ENCODE peak calls at places on chromosomes 16 and 17, in seven cellular contexts. H, X, S, D, P, A and T are unnamed samples.

GRCh38 chr17:13931752-13932477 is 137.4 kb upstream of the COX10 start:
- DNase-seq in P (peak), D (no peak), S (no peak), X (no peak), A (no peak), H (no peak), T (no peak)

GRCh38 chr17:37273419-37274051 is 102.2 kb upstream of the C17orf78 start:
- DNase-seq in X (no peak), P (no peak), H (peak), D (no peak), S (no peak), A (no peak), T (no peak)

GRCh38 chr16:3099732-3100499 is 822 bp upstream of the ZSCAN10 start:
- DNase-seq in P (peak), H (peak), X (no peak), D (peak), A (peak), S (peak), T (peak)

GRCh38 chr17:30956764-30957374 is 14.0 kb upstream of the RNF135 start:
- DNase-seq in P (no peak), A (no peak), H (peak), X (no peak), S (no peak), D (no peak), T (no peak)

GRCh38 chr17:1871743-1872142 is 41.9 kb downstream of the RPA1 start:
- DNase-seq in H (no peak), X (no peak), D (no peak), A (peak), P (no peak), S (no peak), T (peak)

GRCh38 chr17:27569257-27569722 is 61.7 kb upstream of the LGALS9 start:
- DNase-seq in A (no peak), H (peak), S (no peak), D (no peak), X (peak), P (peak), T (peak)

GRCh38 chr17:63514477-63514876 is 8.7 kb upstream of the KCNH6 start:
- DNase-seq in D (no peak), P (no peak), X (no peak), S (no peak), H (no peak), A (no peak), T (no peak)

GRCh38 chr17:44840936-44841335 is 6.7 kb upstream of the HIGD1B start:
- DNase-seq in A (no peak), X (no peak), P (no peak), S (no peak), H (no peak), D (no peak), T (no peak)

GRCh38 chr16:22297871-22298733 is 893 bp downstream of the POLR3E start:
- DNase-seq in X (peak), D (peak), S (peak), P (peak), A (peak), H (peak), T (peak)

GRCh38 chr16:71555230-71555891 is 21.5 kb downstream of the TAT start:
- DNase-seq in S (no peak), P (no peak), A (no peak), X (no peak), H (no peak), D (no peak), T (no peak)

GRCh38 chr16:79997257-79997656 is 396.7 kb upstream of the MAF start:
- DNase-seq in P (peak), A (no peak), H (peak), S (no peak), D (no peak), X (no peak), T (no peak)

GRCh38 chr16:4744758-4745569 is 10.6 kb downstream of the DNAAF8 start:
- DNase-seq in P (no peak), X (no peak), A (no peak), D (peak), S (no peak), H (peak), T (no peak)

GRCh38 chr16:24203675-24204074 is 52.5 kb upstream of the CACNG3 start:
- DNase-seq in S (no peak), D (no peak), X (no peak), A (no peak), H (no peak), P (no peak), T (no peak)

GRCh38 chr17:3935825-3936355 is 19.6 kb upstream of the P2RX1 start:
- DNase-seq in A (no peak), P (no peak), H (no peak), S (no peak), X (no peak), D (no peak), T (no peak)

GRCh38 chr17:42980766-42981397 is 517 bp downstream of the RUNDC1 start:
- DNase-seq in A (peak), X (peak), D (peak), P (peak), H (peak), S (peak), T (peak)

GRCh38 chr16:31477220-31478216 is 5.4 kb upstream of the SLC5A2 start:
- DNase-seq in D (no peak), P (no peak), X (no peak), A (no peak), S (peak), H (peak), T (peak)

GRCh38 chr17:76155988-76156661 is 15.1 kb upstream of the FOXJ1 start:
- DNase-seq in H (no peak), S (no peak), X (no peak), D (peak), A (no peak), P (no peak), T (no peak)

GRCh38 chr16:75997606-75998005 is 271.3 kb upstream of the CPHXL start:
- DNase-seq in X (no peak), S (no peak), D (no peak), P (no peak), H (no peak), A (no peak), T (no peak)

GRCh38 chr16:19098173-19098572 is 15.6 kb upstream of the ITPRIPL2 start:
- DNase-seq in A (no peak), P (no peak), D (no peak), S (no peak), X (no peak), H (no peak), T (no peak)

GRCh38 chr16:87830673-87831420 is 38.5 kb downstream of the SLC7A5 start:
- DNase-seq in H (no peak), S (no peak), P (no peak), A (no peak), X (no peak), D (no peak), T (no peak)

GRCh38 chr16:80100186-80100585 is 440.6 kb upstream of the DYNLRB2 start:
- DNase-seq in H (no peak), S (no peak), P (no peak), D (no peak), A (no peak), X (no peak), T (no peak)

GRCh38 chr17:44269795-44270320 is 1.9 kb upstream of the SLC4A1 start:
- DNase-seq in H (peak), D (no peak), S (no peak), P (no peak), X (no peak), A (no peak), T (no peak)

GRCh38 chr17:34712481-34713195 is 133.3 kb downstream of the TMEM132E start:
- DNase-seq in D (no peak), S (no peak), A (no peak), P (no peak), X (no peak), H (no peak), T (no peak)

GRCh38 chr17:4500188-4500565 is 1.5 kb downstream of the SPNS2 start:
- DNase-seq in A (no peak), X (no peak), P (no peak), S (no peak), H (no peak), D (no peak), T (no peak)

GRCh38 chr16:48287239-48287638 is 39.9 kb upstream of the ABCC11 start:
- DNase-seq in P (no peak), D (no peak), S (no peak), X (no peak), A (no peak), H (no peak), T (no peak)

GRCh38 chr16:27640277-27640600 is 90.3 kb downstream of the KATNIP start:
- DNase-seq in X (no peak), A (no peak), P (no peak), D (no peak), S (no peak), H (peak), T (no peak)

GRCh38 chr17:46979023-46979870 is at the start of gene RPRML:
- DNase-seq in S (peak), D (peak), X (no peak), P (peak), H (peak), A (no peak), T (no peak)